ENCODE peak calls at places on chromosome 11, in ten cellular contexts. L is DND-41; P is stimulated activated memory B cell treated with anti-CD40 and anti-IgM and Interleukin-4, amounts not matched to agents 10 μg/mL and 1 μg/mL and 100 μg/mL, for 72 hours; N is naive thymus-derived CD8-positive, alpha-beta T cell; Q is natural killer cell; T is Panc1; M is Right ventricle myocardium superior; U is upper lobe of right lung; K is central memory CD8-positive, alpha-beta T cell; G is left lung. F is an unnamed sample.
A peak's percentile ranks its signal among the peaks of the same experiment; 100 is the strongest.

GRCh38 chr11:6249822-6250555 is 9.6 kb upstream of the CCKBR start:
- ATAC-seq in L (no peak), P (no peak), N (no peak), Q (no peak), T (peak; percentile 79), M (peak; percentile 85), U (peak; percentile 25), K (no peak), G (peak; percentile 46), F (peak; percentile 69)

GRCh38 chr11:19872526-19873135 is 160.0 kb downstream of the NAV2 start:
- ATAC-seq in L (no peak), P (no peak), N (no peak), Q (no peak), T (no peak), M (no peak), U (no peak), K (no peak), G (no peak), F (peak; percentile 92)

GRCh38 chr11:86999859-87000753 is 37.6 kb upstream of the TMEM135 start:
- ATAC-seq in L (no peak), P (no peak), N (no peak), Q (no peak), T (peak; percentile 93), M (peak; percentile 82), U (peak; percentile 95), K (no peak), G (peak; percentile 95), F (no peak)

GRCh38 chr11:13972958-13973357 is 10.4 kb downstream of the SPON1 start:
- ATAC-seq in L (no peak), P (no peak), N (no peak), Q (no peak), T (no peak), M (no peak), U (no peak), K (no peak), G (no peak), F (no peak)

GRCh38 chr11:134466909-134467567 is 55.0 kb upstream of the B3GAT1 start:
- ATAC-seq in L (no peak), P (no peak), N (no peak), Q (no peak), T (no peak), M (no peak), U (peak; percentile 18), K (no peak), G (no peak), F (no peak)

GRCh38 chr11:117232911-117233409 is 489 bp downstream of the RNF214 start:
- ATAC-seq in L (peak; percentile 8), P (peak; percentile 45), N (peak; percentile 4), Q (peak; percentile 1), T (peak; percentile 19), M (peak; percentile 27), U (peak; percentile 12), K (no peak), G (peak; percentile 21), F (peak; percentile 24)

GRCh38 chr11:94814238-94814976 is 46.3 kb downstream of the AMOTL1 start:
- ATAC-seq in L (no peak), P (no peak), N (no peak), Q (no peak), T (no peak), M (peak; percentile 76), U (peak; percentile 21), K (no peak), G (no peak), F (no peak)

GRCh38 chr11:60263434-60263833 is 17.0 kb upstream of the MS4A4A start:
- ATAC-seq in L (no peak), P (no peak), N (no peak), Q (no peak), T (no peak), M (peak; percentile 49), U (peak; percentile 72), K (no peak), G (peak; percentile 25), F (no peak)

GRCh38 chr11:61955031-61955415 is 4.9 kb downstream of the BEST1 start:
- ATAC-seq in L (no peak), P (no peak), N (peak; percentile 44), Q (no peak), T (peak; percentile 39), M (peak; percentile 87), U (peak; percentile 87), K (peak; percentile 22), G (peak; percentile 80), F (peak; percentile 46)

GRCh38 chr11:76686261-76687079 is 15.9 kb upstream of the LRRC32 start:
- ATAC-seq in L (peak; percentile 37), P (peak; percentile 78), N (peak; percentile 85), Q (peak; percentile 58), T (no peak), M (no peak), U (peak; percentile 3), K (no peak), G (peak; percentile 10), F (no peak)

GRCh38 chr11:122646549-122647340 is 8.8 kb upstream of the UBASH3B start:
- ATAC-seq in L (no peak), P (no peak), N (no peak), Q (no peak), T (no peak), M (no peak), U (peak; percentile 15), K (no peak), G (peak; percentile 45), F (no peak)

GRCh38 chr11:559712-560304 is 730 bp downstream of the LMNTD2 start:
- ATAC-seq in L (no peak), P (no peak), N (no peak), Q (no peak), T (no peak), M (no peak), U (no peak), K (no peak), G (no peak), F (no peak)

GRCh38 chr11:35927730-35928129 is 16.1 kb upstream of the LDLRAD3 start:
- ATAC-seq in L (no peak), P (no peak), N (no peak), Q (no peak), T (no peak), M (peak; percentile 41), U (peak; percentile 95), K (no peak), G (peak; percentile 95), F (peak; percentile 100)

GRCh38 chr11:1640076-1640946 is 10.7 kb downstream of the KRTAP5-5 start:
- ATAC-seq in L (peak; percentile 68), P (no peak), N (peak; percentile 44), Q (peak; percentile 60), T (peak; percentile 89), M (peak; percentile 45), U (peak; percentile 76), K (no peak), G (peak; percentile 88), F (peak; percentile 69)

GRCh38 chr11:43574949-43575915 is 105.3 kb upstream of the HSD17B12 start:
- ATAC-seq in L (no peak), P (no peak), N (no peak), Q (no peak), T (no peak), M (peak; percentile 63), U (peak; percentile 11), K (no peak), G (peak; percentile 46), F (peak; percentile 17)

GRCh38 chr11:61106296-61106695 is 4.0 kb downstream of the CD5 start:
- ATAC-seq in L (no peak), P (no peak), N (no peak), Q (no peak), T (no peak), M (no peak), U (peak; percentile 33), K (no peak), G (no peak), F (no peak)

GRCh38 chr11:32531528-32531927 is 52.1 kb upstream of the EIF3M start:
- ATAC-seq in L (no peak), P (no peak), N (no peak), Q (no peak), T (no peak), M (no peak), U (no peak), K (no peak), G (no peak), F (no peak)